ENCODE peak calls at places on chromosomes 7 and 10, in seven cellular contexts. T is heart right ventricle; U is CD4-positive, CD25-positive, alpha-beta regulatory T cell; S is Peyer's patch; Q is tibial nerve; O is colonic mucosa; N is cardiac muscle cell. H is an unnamed sample. For H3K9me3, the result is how much of the 10 kb centered on the place peaks cover.

GRCh38 chr10:68576118-68576517 is 16.0 kb downstream of the TET1 start:
- DNase-seq in Q (no peak), N (no peak), O (no peak), U (no peak), S (no peak), T (no peak), H (no peak)

GRCh38 chr10:71520042-71520441 is 123.3 kb downstream of the CDH23 start:
- DNase-seq in Q (no peak), T (no peak), O (no peak), U (no peak), S (no peak), N (no peak), H (no peak)

GRCh38 chr10:98163941-98164340 is 29.5 kb downstream of the R3HCC1L start:
- DNase-seq in O (no peak), S (no peak), U (no peak), Q (no peak), T (no peak), N (no peak), H (no peak)

GRCh38 chr10:31204090-31204489 is 114.9 kb upstream of the ZEB1 start:
- DNase-seq in N (peak), U (no peak), Q (peak), T (no peak), S (no peak), O (no peak), H (no peak)

GRCh38 chr7:44277851-44278250 is 47.5 kb downstream of the CAMK2B start:
- DNase-seq in T (peak), O (no peak), Q (no peak), S (no peak), N (no peak), U (no peak), H (no peak)

GRCh38 chr10:84296071-84296981 is 32.1 kb upstream of the CCSER2 start:
- DNase-seq in U (no peak), Q (no peak), N (no peak), T (no peak), O (no peak), S (no peak), H (no peak)

GRCh38 chr7:107501593-107501992 is 31.7 kb downstream of the GPR22 start:
- DNase-seq in N (peak), Q (no peak), T (no peak), S (no peak), U (peak), O (peak), H (no peak)

GRCh38 chr10:17910144-17910789 is 41.5 kb upstream of the SLC39A12 start:
- DNase-seq in S (peak), N (peak), T (no peak), Q (peak), U (no peak), O (peak), H (no peak)

GRCh38 chr10:68938117-68938516 is 17.9 kb upstream of the DDX21 start:
- DNase-seq in Q (no peak), U (no peak), O (no peak), T (no peak), S (no peak), N (peak), H (no peak)

GRCh38 chr7:40133561-40134427 is 628 bp downstream of the MPLKIP start:
- DNase-seq in S (no peak), O (no peak), N (no peak), Q (no peak), U (no peak), T (no peak), H (no peak)

GRCh38 chr7:137538361-137538762 is 194.8 kb upstream of the PTN start:
- DNase-seq in U (no peak), S (no peak), Q (no peak), T (no peak), O (no peak), N (no peak), H (no peak)

GRCh38 chr7:92260248-92260781 is 14.5 kb downstream of the ANKIB1 start:
- DNase-seq in O (no peak), U (no peak), S (no peak), N (no peak), T (no peak), Q (no peak), H (no peak)

GRCh38 chr7:15795371-15795770 is 108.9 kb upstream of the MEOX2 start:
- DNase-seq in U (no peak), N (no peak), T (no peak), O (no peak), Q (no peak), S (no peak), H (no peak)

DNA sequence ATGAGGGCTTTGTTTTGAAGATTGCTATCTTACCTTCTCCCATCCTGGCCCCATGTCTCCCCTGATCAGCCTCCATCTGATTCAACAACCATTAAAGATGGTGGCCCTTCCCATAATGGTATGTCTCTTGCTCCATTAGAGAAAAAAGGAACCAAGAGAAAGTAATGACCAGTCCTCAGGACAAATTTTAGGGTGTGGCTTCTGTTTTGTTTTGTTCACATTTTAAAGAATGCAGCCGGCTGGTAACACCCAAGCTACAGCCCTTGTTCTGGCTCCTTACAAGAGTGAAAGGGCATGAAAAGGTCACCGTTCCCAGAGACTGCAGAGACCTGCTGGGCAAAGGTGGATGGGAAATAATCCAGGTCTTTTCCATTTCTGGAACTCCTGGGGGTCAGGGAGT is 287.9 kb upstream of the NEBL start:
- DNase-seq in Q (no peak), T (no peak), U (no peak), N (no peak), S (no peak), O (no peak), H (no peak)
- H3K27ac ChIP-seq in Q (peak), T (no peak), U (no peak), N (no peak), S (no peak), O (no peak), H (no peak)

GRCh38 chr10:130429809-130430208 is 293.6 kb downstream of the GLRX3 start:
- DNase-seq in T (no peak), U (no peak), N (no peak), Q (no peak), S (no peak), O (no peak), H (no peak)
- H3K9me3 ChIP-seq in T (under half), U (under half), N (under half), Q (under half), S (under half), O (under half), H (under half)

DNA sequence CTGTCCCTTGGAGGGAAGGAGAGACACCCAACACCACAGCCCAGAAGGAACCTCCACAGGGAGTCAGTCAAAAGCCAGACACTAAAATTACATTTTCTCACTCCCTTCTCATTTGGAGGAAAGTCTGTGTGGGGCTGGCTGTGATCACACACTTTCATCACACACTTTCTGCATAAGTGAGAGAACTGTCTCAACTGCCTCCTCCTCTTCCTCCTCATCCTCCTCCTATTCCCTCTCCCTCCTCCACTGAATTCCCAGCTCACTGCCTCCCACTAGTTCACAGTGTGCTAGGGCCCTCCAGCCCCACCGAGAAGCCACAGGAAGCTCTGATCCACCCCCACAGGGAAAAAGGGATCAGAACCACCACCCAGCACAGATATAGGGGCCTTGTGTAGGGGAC is 91.6 kb downstream of the KCNMA1 start:
- DNase-seq in N (no peak), U (no peak), T (no peak), S (no peak), O (no peak), Q (no peak), H (no peak)
- H3K27ac ChIP-seq in N (no peak), U (no peak), T (no peak), S (no peak), O (no peak), Q (no peak), H (no peak)

GRCh38 chr7:57415326-57415725 is 34.7 kb upstream of the ZNF716 start:
- DNase-seq in U (no peak), N (no peak), Q (no peak), S (no peak), T (no peak), O (no peak), H (no peak)

GRCh38 chr7:57414852-57415251 is 35.1 kb upstream of the ZNF716 start:
- DNase-seq in O (no peak), N (no peak), U (no peak), Q (no peak), T (no peak), S (no peak), H (no peak)

GRCh38 chr7:57415730-57416129 is 34.2 kb upstream of the ZNF716 start:
- DNase-seq in Q (no peak), S (no peak), T (no peak), U (no peak), O (no peak), N (no peak), H (no peak)

GRCh38 chr7:57413529-57414398 is 36.2 kb upstream of the ZNF716 start:
- DNase-seq in N (no peak), U (no peak), T (no peak), O (no peak), Q (no peak), S (no peak), H (no peak)

GRCh38 chr7:57414415-57414814 is 35.6 kb upstream of the ZNF716 start:
- DNase-seq in N (no peak), O (no peak), S (no peak), Q (no peak), T (no peak), U (no peak), H (no peak)
- H3K9me3 ChIP-seq in N (under half), O (under half), S (under half), Q (under half), T (under half), U (under half), H (under half)

DNA sequence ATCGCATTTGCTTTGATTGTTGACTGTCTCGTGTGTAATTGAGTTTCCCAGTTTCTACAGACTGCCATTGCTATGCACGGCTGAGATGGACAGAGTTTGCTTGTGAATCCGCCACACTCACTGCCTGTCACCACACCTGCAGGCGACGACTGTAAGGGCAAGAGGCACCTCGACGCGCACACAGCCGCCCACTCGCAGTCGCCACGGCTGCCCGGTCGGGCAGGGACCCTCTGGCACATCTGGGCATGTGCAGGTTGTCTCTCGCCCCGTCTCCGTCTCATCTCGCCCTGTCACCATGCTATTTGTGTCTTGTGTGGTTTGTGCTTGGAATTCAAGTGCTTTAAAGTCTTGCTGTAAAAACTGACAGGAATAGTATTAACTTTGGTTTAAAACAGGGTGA is 17.5 kb downstream of the SUN1 start:
- DNase-seq in U (no peak), N (no peak), O (no peak), S (no peak), T (no peak), Q (no peak), H (no peak)
- H3K27ac ChIP-seq in U (no peak), N (no peak), O (no peak), S (no peak), T (no peak), Q (no peak), H (no peak)

GRCh38 chr10:27225011-27225590 is 15.5 kb downstream of the ACBD5 start:
- DNase-seq in S (no peak), O (no peak), Q (no peak), T (no peak), N (no peak), U (no peak), H (no peak)
- H3K9me3 ChIP-seq in S (under half), O (under half), Q (under half), T (under half), N (under half), U (under half), H (under half)

GRCh38 chr10:13788701-13789447 is 202.1 kb downstream of the PRPF18 start:
- DNase-seq in N (no peak), S (peak), T (peak), O (no peak), Q (peak), U (no peak), H (peak)

GRCh38 chr10:13779748-13780147 is 193.0 kb downstream of the PRPF18 start:
- DNase-seq in S (no peak), N (no peak), Q (no peak), O (no peak), U (no peak), T (no peak), H (no peak)

GRCh38 chr10:13788320-13788600 is 201.5 kb downstream of the PRPF18 start:
- DNase-seq in N (no peak), U (no peak), O (no peak), T (no peak), S (no peak), Q (no peak), H (no peak)

GRCh38 chr10:13787015-13787421 is 200.3 kb downstream of the PRPF18 start:
- DNase-seq in S (peak), T (no peak), N (no peak), Q (no peak), O (peak), U (peak), H (peak)

GRCh38 chr10:13784067-13784466 is 197.3 kb downstream of the PRPF18 start:
- DNase-seq in S (peak), O (no peak), N (no peak), Q (no peak), T (no peak), U (peak), H (peak)
- H3K27ac ChIP-seq in S (no peak), O (no peak), N (no peak), Q (no peak), T (no peak), U (no peak), H (peak)

H was measured in naive thymus-derived CD4-positive, alpha-beta T cell.